ENCODE peak calls at places on chromosome 9, in six cellular contexts. Y is body of pancreas; U is thoracic aorta; F is CD4-positive, CD25-positive, alpha-beta regulatory T cell; K is kidney; H is sigmoid colon. M is an unnamed sample. For H3K9me3, the result is how much of the 10 kb centered on the place peaks cover.

GRCh38 chr9:137666505-137666809 is 47.7 kb downstream of the EHMT1 start:
- DNase-seq in F (no peak), U (no peak), Y (peak), K (no peak), H (no peak), M (peak)

GRCh38 chr9:16191691-16192402 is 639.0 kb downstream of the CCDC171 start:
- DNase-seq in Y (peak), H (peak), K (peak), U (peak), F (no peak), M (peak)

GRCh38 chr9:14313378-14313940 is 482 bp downstream of the NFIB start:
- DNase-seq in H (no peak), F (no peak), U (no peak), K (peak), Y (peak), M (peak)

GRCh38 chr9:99445377-99445891 is 223.4 kb downstream of the SEC61B start:
- DNase-seq in H (no peak), U (peak), K (no peak), F (no peak), Y (no peak), M (no peak)

GRCh38 chr9:114465906-114466900 is 39.1 kb downstream of the WHRN start:
- DNase-seq in Y (peak), F (no peak), U (no peak), K (no peak), H (no peak), M (no peak)

GRCh38 chr9:136538599-136539426 is 7.0 kb downstream of the NOTCH1 start:
- DNase-seq in K (no peak), H (no peak), U (no peak), Y (no peak), F (peak), M (no peak)

GRCh38 chr9:125189011-125189360 is 617 bp downstream of the PPP6C start:
- DNase-seq in U (no peak), F (peak), H (peak), Y (peak), K (peak), M (peak)

GRCh38 chr9:112443200-112443599 is 43.4 kb upstream of the KIAA1958 start:
- DNase-seq in K (no peak), F (peak), U (no peak), H (no peak), Y (no peak), M (no peak)

GRCh38 chr9:114503522-114504340 is 1.5 kb downstream of the WHRN start:
- DNase-seq in F (no peak), U (no peak), H (no peak), Y (no peak), K (no peak), M (no peak)

GRCh38 chr9:22103650-22104575 is 94.8 kb upstream of the CDKN2B start:
- DNase-seq in K (no peak), F (no peak), Y (no peak), U (no peak), H (no peak), M (no peak)

GRCh38 chr9:68740561-68740960 is 35.5 kb downstream of the PIP5K1B start:
- DNase-seq in Y (no peak), H (no peak), F (no peak), K (no peak), U (no peak), M (no peak)

GRCh38 chr9:40926404-40927259 is 201.8 kb downstream of the FOXD4L6 start:
- DNase-seq in F (no peak), H (no peak), Y (no peak), K (no peak), U (no peak), M (no peak)

GRCh38 chr9:40928803-40929487 is 199.5 kb downstream of the FOXD4L6 start:
- DNase-seq in Y (no peak), F (no peak), H (no peak), K (no peak), U (no peak), M (no peak)

GRCh38 chr9:40925149-40925548 is 203.3 kb downstream of the FOXD4L6 start:
- DNase-seq in Y (no peak), F (no peak), U (no peak), H (no peak), K (no peak), M (no peak)

GRCh38 chr9:40927260-40927631 is 201.2 kb downstream of the FOXD4L6 start:
- DNase-seq in U (no peak), H (no peak), Y (no peak), F (no peak), K (no peak), M (no peak)

DNA sequence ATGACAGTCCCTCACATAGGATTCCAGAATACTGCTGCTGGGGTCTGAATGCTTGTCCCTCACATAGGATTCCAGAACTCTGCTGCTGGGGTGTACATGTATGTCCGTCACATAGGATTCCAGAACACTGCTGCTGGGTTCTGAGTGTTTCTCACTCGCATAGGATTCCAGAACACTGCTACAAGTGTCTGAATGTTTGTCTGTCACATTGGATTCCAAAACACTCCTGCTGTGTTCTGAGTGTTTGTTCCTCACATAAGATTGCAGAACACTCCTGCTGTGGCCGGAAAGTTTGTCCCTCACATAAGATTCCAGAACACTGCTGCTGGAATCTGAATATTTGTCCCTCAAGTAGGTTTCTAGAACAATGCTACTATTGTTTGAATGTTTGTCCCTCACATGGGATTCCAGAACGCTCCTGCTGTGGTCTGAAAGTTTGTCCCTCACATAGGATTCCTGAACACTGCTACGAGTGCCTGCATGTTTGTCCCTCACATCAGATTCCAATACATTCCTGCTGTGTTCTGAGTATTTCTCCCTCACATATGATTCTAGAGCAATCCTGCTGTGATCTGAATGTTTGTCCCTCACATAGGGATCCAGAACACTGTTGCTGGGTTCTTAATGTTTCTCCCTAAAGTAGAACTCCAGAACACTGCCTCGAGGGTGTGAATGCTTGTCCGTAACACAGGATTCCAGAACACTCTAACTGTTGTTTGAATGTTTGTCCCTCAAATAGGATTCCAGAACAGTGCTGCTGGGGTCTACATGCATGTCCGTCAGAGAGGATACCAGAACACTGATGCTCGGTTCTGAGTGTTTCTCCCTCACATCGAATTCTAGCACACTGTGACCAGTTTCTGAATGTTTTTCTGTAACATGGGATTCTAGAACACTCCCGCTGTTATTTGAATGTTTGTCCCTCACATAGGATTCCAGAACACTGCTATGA is 200.4 kb downstream of the FOXD4L6 start:
- DNase-seq in Y (no peak), H (no peak), K (no peak), U (no peak), F (no peak), M (no peak)
- H3K9me3 ChIP-seq in Y (under half), H (under half), K (half or more), U (half or more), F (under half), M (half or more)

GRCh38 chr9:88037285-88037845 is 63.0 kb upstream of the CDK20 start:
- DNase-seq in Y (no peak), H (no peak), K (no peak), U (no peak), F (no peak), M (no peak)

GRCh38 chr9:88044200-88044599 is 69.9 kb upstream of the CDK20 start:
- DNase-seq in Y (no peak), H (no peak), U (no peak), F (no peak), K (no peak), M (no peak)

GRCh38 chr9:88043647-88044046 is 69.3 kb upstream of the CDK20 start:
- DNase-seq in Y (no peak), F (no peak), H (no peak), K (no peak), U (no peak), M (no peak)

GRCh38 chr9:88045686-88046085 is 71.4 kb upstream of the CDK20 start:
- DNase-seq in U (no peak), F (no peak), Y (no peak), K (no peak), H (no peak), M (no peak)

DNA sequence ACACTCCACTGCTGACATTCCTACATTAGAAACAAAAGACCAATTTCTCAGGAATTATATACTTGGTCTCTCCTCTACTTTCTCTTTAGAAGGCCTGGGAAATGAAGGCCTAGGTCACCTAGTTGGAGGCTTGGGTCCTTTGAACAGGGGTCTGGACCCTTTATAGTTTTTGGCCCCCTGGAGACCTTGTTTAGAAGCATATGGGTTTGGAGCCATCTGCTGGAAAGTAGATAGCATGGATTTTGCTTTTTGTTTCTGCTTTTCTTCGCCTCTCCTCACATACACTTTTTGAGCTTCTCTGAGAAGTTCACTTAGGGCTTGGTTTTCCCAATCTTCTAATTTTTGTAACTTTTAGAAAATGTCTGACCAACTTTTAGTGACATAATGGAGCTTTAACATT is 67.1 kb upstream of the CDK20 start:
- DNase-seq in F (no peak), K (no peak), U (no peak), H (no peak), Y (no peak), M (no peak)
- H3K9me3 ChIP-seq in F (under half), K (under half), U (under half), H (under half), Y (under half), M (under half)

DNA sequence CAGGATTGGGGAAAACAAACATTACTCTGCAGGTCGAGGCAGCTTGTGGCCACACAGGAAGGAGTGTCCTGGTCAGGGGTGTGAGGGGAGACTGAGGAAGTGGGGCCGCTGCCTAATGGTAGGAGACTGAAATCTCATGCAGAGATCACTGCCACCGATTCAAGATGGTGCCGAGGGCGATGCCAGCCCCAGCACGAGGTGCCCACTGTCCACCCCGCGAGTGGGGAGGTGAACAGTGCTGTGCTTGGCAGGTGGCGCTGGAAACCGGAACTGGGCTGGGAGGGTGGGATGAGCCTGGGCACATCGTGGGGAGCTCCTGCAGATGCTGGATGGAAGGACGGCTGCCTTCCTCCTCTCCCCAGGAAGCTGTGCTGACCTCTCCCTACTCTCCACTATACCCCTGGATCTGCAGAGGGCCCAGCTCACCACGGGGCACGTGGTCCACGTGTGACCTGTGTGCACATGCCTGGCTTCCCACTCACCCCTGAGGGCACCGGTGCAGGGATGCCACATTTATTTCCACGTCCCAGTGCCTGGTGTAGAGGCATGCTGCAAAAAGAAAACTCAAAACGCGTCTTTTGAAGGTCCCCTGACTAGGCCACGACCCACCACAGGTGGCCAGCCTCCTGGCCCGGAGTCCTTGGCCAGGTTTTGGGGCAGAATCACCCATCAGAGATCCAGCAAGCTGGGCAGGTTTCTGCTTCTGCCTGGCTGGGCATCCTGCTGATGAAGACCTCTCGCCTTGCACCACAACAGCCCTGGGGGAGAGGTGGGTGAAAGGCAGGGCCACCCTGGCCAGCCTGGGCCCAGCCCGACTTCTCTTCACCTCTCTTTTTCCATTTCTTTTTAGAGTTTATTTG is 71.7 kb upstream of the FCN1 start:
- DNase-seq in H (peak), K (peak), F (no peak), Y (no peak), U (no peak), M (peak)
- H3K9me3 ChIP-seq in H (under half), K (under half), F (under half), Y (under half), U (under half), M (under half)

GRCh38 chr9:96758845-96759673 is 18.8 kb downstream of the ZNF510 start:
- DNase-seq in F (no peak), H (no peak), K (no peak), U (no peak), Y (no peak), M (no peak)
- H3K9me3 ChIP-seq in F (half or more), H (under half), K (half or more), U (half or more), Y (under half), M (half or more)

GRCh38 chr9:97853844-97854695 is 1.0 kb downstream of the FOXE1 start:
- DNase-seq in Y (no peak), K (no peak), H (no peak), F (peak), U (no peak), M (peak)
- H3K9me3 ChIP-seq in Y (under half), K (under half), H (under half), F (under half), U (under half), M (under half)

GRCh38 chr9:115553082-115553481 is 435.1 kb upstream of the TNC start:
- DNase-seq in K (no peak), Y (no peak), H (no peak), U (no peak), F (no peak), M (no peak)
- H3K9me3 ChIP-seq in K (under half), Y (under half), H (under half), U (under half), F (under half), M (under half)

GRCh38 chr9:122527193-122527592 is at the start of gene OR1N1:
- DNase-seq in U (no peak), H (no peak), F (no peak), K (no peak), Y (no peak), M (no peak)
- H3K9me3 ChIP-seq in U (under half), H (under half), F (under half), K (under half), Y (under half), M (under half)

M was measured in upper lobe of right lung.